ENCODE peak calls at places on chromosomes 2 and 18, in nine cellular contexts. A is spleen; X is HepG2; S is CD4-positive, alpha-beta T cell; Q is HFFc6; E is cardiac muscle cell; U is glutamatergic neuron; J is transverse colon; L is body of pancreas. G is an unnamed sample.

GRCh38 chr2:27133195-27133875 is 1.1 kb downstream of the PREB start:
- DNase-seq in S (no peak), A (no peak), L (no peak), E (no peak), X (no peak), Q (no peak), J (no peak), U (no peak), G (no peak)

GRCh38 chr2:61714210-61714609 is 139.7 kb downstream of the FAM161A start:
- DNase-seq in L (peak; percentile 87), A (no peak), J (no peak), E (no peak), X (no peak), U (no peak), S (no peak), Q (no peak), G (no peak)

GRCh38 chr2:160516547-160517365 is 23.1 kb upstream of the RBMS1 start:
- DNase-seq in S (no peak), Q (peak; percentile 26), J (no peak), U (no peak), E (no peak), X (no peak), L (no peak), A (no peak), G (no peak)

GRCh38 chr2:165406053-165406628 is 63.4 kb upstream of the CSRNP3 start:
- DNase-seq in E (no peak), S (no peak), L (no peak), J (no peak), U (no peak), Q (no peak), A (no peak), X (no peak), G (no peak)

GRCh38 chr2:121295911-121296650 is 11.1 kb upstream of the TFCP2L1 start:
- DNase-seq in Q (no peak), E (no peak), S (no peak), A (no peak), L (no peak), U (no peak), X (no peak), J (no peak), G (no peak)

GRCh38 chr2:65220432-65221131 is 7.0 kb upstream of the ACTR2 start:
- DNase-seq in L (no peak), J (no peak), X (no peak), Q (peak; percentile 25), E (no peak), U (no peak), S (no peak), A (no peak), G (no peak)

GRCh38 chr2:122514451-122514996 is 759.1 kb downstream of the TSN start:
- DNase-seq in X (no peak), S (no peak), U (no peak), A (no peak), L (no peak), J (no peak), Q (no peak), E (no peak), G (no peak)

GRCh38 chr2:134140251-134140661 is 113.6 kb upstream of the MGAT5 start:
- DNase-seq in A (no peak), L (peak; percentile 63), J (peak; percentile 74), S (no peak), U (no peak), E (no peak), Q (no peak), X (no peak), G (no peak)

GRCh38 chr2:28635251-28635650 is 116.4 kb upstream of the PPP1CB start:
- DNase-seq in A (no peak), S (no peak), L (no peak), E (no peak), X (no peak), J (no peak), U (no peak), Q (no peak), G (no peak)

GRCh38 chr2:29443627-29444026 is 328.4 kb downstream of the CLIP4 start:
- DNase-seq in Q (peak; percentile 80), J (no peak), X (no peak), E (peak; percentile 59), A (no peak), L (no peak), U (no peak), S (no peak), G (no peak)

GRCh38 chr2:100246163-100247145 is 75.8 kb downstream of the LONRF2 start:
- DNase-seq in L (no peak), S (no peak), Q (no peak), A (peak; percentile 76), X (peak; percentile 27), U (no peak), E (no peak), J (no peak), G (no peak)

GRCh38 chr2:215002500-215002899 is 135.9 kb downstream of the ABCA12 start:
- DNase-seq in X (peak; percentile 39), J (no peak), S (no peak), A (no peak), Q (peak; percentile 34), E (peak; percentile 78), L (peak; percentile 31), U (no peak), G (no peak)

GRCh38 chr18:59758837-59759236 is 61.6 kb upstream of the CCBE1 start:
- DNase-seq in L (no peak), Q (no peak), A (no peak), X (no peak), J (no peak), E (no peak), U (no peak), S (no peak), G (no peak)

GRCh38 chr2:36770542-36771287 is 74.2 kb downstream of the VIT start:
- DNase-seq in U (peak; percentile 63), A (peak; percentile 80), S (no peak), Q (peak; percentile 35), J (peak; percentile 17), L (peak; percentile 14), E (peak; percentile 30), X (peak; percentile 67), G (no peak)
- TF ChIP-seq CTCF in U (peak; percentile 83), A (no peak), S (peak; percentile 19), Q (peak; percentile 92), J (peak; percentile 35), L (peak; percentile 20), E (peak; percentile 62), X (peak; percentile 89), G (peak; percentile 87)

GRCh38 chr2:180991820-180992219 is 11.4 kb downstream of the UBE2E3 start:
- DNase-seq in S (no peak), E (no peak), J (no peak), Q (no peak), A (no peak), X (no peak), U (no peak), L (no peak), G (no peak)

GRCh38 chr2:180990337-180990736 is 9.9 kb downstream of the UBE2E3 start:
- DNase-seq in X (no peak), U (no peak), E (no peak), J (no peak), S (no peak), A (no peak), Q (no peak), L (no peak), G (no peak)

GRCh38 chr2:180992994-180993393 is 12.6 kb downstream of the UBE2E3 start:
- DNase-seq in J (no peak), X (no peak), E (no peak), U (no peak), Q (no peak), L (no peak), A (no peak), S (no peak), G (no peak)

GRCh38 chr2:180990794-180991193 is 10.4 kb downstream of the UBE2E3 start:
- DNase-seq in A (no peak), Q (no peak), E (no peak), U (no peak), X (no peak), L (no peak), J (no peak), S (no peak), G (no peak)

GRCh38 chr2:180991361-180991760 is 11.0 kb downstream of the UBE2E3 start:
- DNase-seq in J (no peak), Q (no peak), X (no peak), L (no peak), S (no peak), E (no peak), U (no peak), A (no peak), G (no peak)
- TF ChIP-seq CTCF in J (no peak), Q (peak; percentile 23), X (no peak), L (no peak), S (no peak), E (no peak), U (peak; percentile 24), A (no peak), G (peak; percentile 11)

GRCh38 chr2:177212106-177212894 is at the start of gene HNRNPA3:
- DNase-seq in E (peak; percentile 98), U (peak; percentile 99), X (peak; percentile 98), L (peak; percentile 99), J (peak; percentile 100), A (peak; percentile 100), Q (peak; percentile 98), S (peak; percentile 100), G (peak; percentile 96)
- TF ChIP-seq CTCF in E (peak; percentile 28), U (no peak), X (peak; percentile 48), L (no peak), J (peak; percentile 27), A (no peak), Q (peak; percentile 27), S (peak; percentile 33), G (no peak)

GRCh38 chr2:55511508-55512124 is 7.9 kb upstream of the CFAP36 start:
- DNase-seq in L (no peak), E (peak; percentile 16), Q (peak; percentile 50), J (no peak), X (peak; percentile 58), A (no peak), S (no peak), U (no peak), G (no peak)
- TF ChIP-seq CTCF in L (peak; percentile 30), E (peak; percentile 59), Q (peak; percentile 74), J (peak; percentile 4), X (peak; percentile 77), A (no peak), S (no peak), U (peak; percentile 54), G (peak; percentile 5)

GRCh38 chr18:6874316-6874715 is 144.8 kb downstream of the ARHGAP28 start:
- DNase-seq in X (no peak), L (no peak), U (no peak), Q (no peak), S (no peak), A (no peak), E (no peak), J (no peak), G (no peak)
- TF ChIP-seq CTCF in X (no peak), L (peak; percentile 24), U (no peak), Q (peak; percentile 21), S (no peak), A (no peak), E (peak; percentile 18), J (no peak), G (no peak)